ENCODE peak calls at places on chromosomes 13 and 19, in four cellular contexts. H is GDM1; K is heart right ventricle; E is activated CD8-positive, alpha-beta memory T cell treated with anti-CD3 and anti-CD28 coated beads for 1 hour. G is an unnamed sample.

GRCh38 chr19:55078996-55079395 is 3.3 kb downstream of the EPS8L1 start:
- DNase-seq in E (no peak), K (no peak), H (no peak), G (no peak)

GRCh38 chr19:45773384-45773783 is 4.3 kb upstream of the SIX5 start:
- DNase-seq in K (no peak), H (no peak), E (no peak), G (no peak)

GRCh38 chr19:13742756-13743155 is 21.6 kb upstream of the MRI1 start:
- DNase-seq in K (no peak), E (no peak), H (no peak), G (no peak)

GRCh38 chr13:103466761-103467160 is 400.5 kb upstream of the SLC10A2 start:
- DNase-seq in E (no peak), H (no peak), K (no peak), G (no peak)

GRCh38 chr13:40123962-40124647 is 468.6 kb downstream of the COG6 start:
- DNase-seq in H (no peak), K (no peak), E (no peak), G (no peak)

GRCh38 chr19:31418055-31418454 is 68.8 kb upstream of the TSHZ3 start:
- DNase-seq in E (no peak), K (no peak), H (no peak), G (no peak)

GRCh38 chr19:46374526-46375475 is 27.9 kb downstream of the PPP5C start:
- DNase-seq in K (no peak), H (no peak), E (no peak), G (no peak)

GRCh38 chr19:18291590-18292459 is 10.4 kb upstream of the JUND start:
- DNase-seq in E (peak), H (peak), K (peak), G (peak)

GRCh38 chr13:71799320-71799719 is 67.7 kb downstream of the DACH1 start:
- DNase-seq in K (no peak), H (no peak), E (no peak), G (no peak)

GRCh38 chr19:48393559-48394330 is at the start of gene GRIN2D:
- DNase-seq in H (no peak), E (no peak), K (no peak), G (peak)

GRCh38 chr19:39151209-39151608 is 25.6 kb downstream of the PAK4 start:
- DNase-seq in E (no peak), K (no peak), H (no peak), G (no peak)

GRCh38 chr13:90750957-90751356 is 596.5 kb upstream of the MIR17HG start:
- DNase-seq in K (no peak), E (no peak), H (no peak), G (no peak)

GRCh38 chr13:25963681-25964080 is 88.1 kb downstream of the SHISA2 start:
- DNase-seq in E (no peak), K (no peak), H (no peak), G (no peak)

GRCh38 chr13:46386996-46387851 is at the start of gene RUBCNL:
- DNase-seq in E (no peak), K (no peak), H (no peak), G (no peak)

GRCh38 chr13:44300895-44301638 is 72.6 kb upstream of the SERP2 start:
- DNase-seq in E (no peak), H (no peak), K (peak), G (no peak)

GRCh38 chr19:15195381-15195964 is 5.3 kb downstream of the NOTCH3 start:
- DNase-seq in H (no peak), K (peak), E (no peak), G (no peak)

GRCh38 chr19:18322318-18322758 is 538 bp downstream of the LSM4 start:
- DNase-seq in H (peak), K (peak), E (no peak), G (peak)

GRCh38 chr19:53868892-53869804 is 1.5 kb downstream of the MYADM start:
- DNase-seq in H (peak), E (peak), K (peak), G (peak)

GRCh38 chr13:109494955-109495354 is 291.4 kb downstream of the IRS2 start:
- DNase-seq in H (no peak), K (no peak), E (no peak), G (no peak)

GRCh38 chr13:32682740-32683139 is 96.5 kb downstream of the PDS5B start:
- DNase-seq in E (no peak), K (no peak), H (no peak), G (no peak)

GRCh38 chr19:33638167-33639033 is 16.6 kb downstream of the CHST8 start:
- DNase-seq in H (no peak), E (no peak), K (no peak), G (no peak)

GRCh38 chr19:44585371-44586141 is 27.8 kb upstream of the IGSF23 start:
- DNase-seq in K (no peak), E (no peak), H (no peak), G (no peak)

GRCh38 chr13:44050450-44051063 is 170.9 kb downstream of the LACC1 start:
- DNase-seq in E (no peak), H (no peak), K (peak), G (peak)

G was measured in KBM-7.